ENCODE peak calls at places on chromosomes 1 and 21, in six cellular contexts. One of them, this sample, is unnamed.

GRCh38 chr21:27713159-27714109 is 746.5 kb upstream of the ADAMTS5 start:
- DNase-seq in H4: no peak
- DNase-seq in activated CD8-positive, alpha-beta T cell treated with anti-CD3 and anti-CD28 coated beads for 36 hours: no peak
- DNase-seq in IMR-90: no peak
- DNase-seq in stimulated activated CD8-positive, alpha-beta memory T cell treated with anti-CD3 and anti-CD28 coated beads, Interleukin-7, amount 100 ng/mL, for 1 hour: no peak
- DNase-seq in RKO: no peak
- DNase-seq in this sample: no peak

GRCh38 chr1:37682334-37682987 is 9.9 kb upstream of the CDCA8 start:
- DNase-seq in H4: peak; percentile 55
- DNase-seq in activated CD8-positive, alpha-beta T cell treated with anti-CD3 and anti-CD28 coated beads for 36 hours: peak; percentile 90
- DNase-seq in IMR-90: peak; percentile 61
- DNase-seq in stimulated activated CD8-positive, alpha-beta memory T cell treated with anti-CD3 and anti-CD28 coated beads, Interleukin-7, amount 100 ng/mL, for 1 hour: peak; percentile 45
- DNase-seq in RKO: peak; percentile 73
- DNase-seq in this sample: peak; percentile 69

GRCh38 chr1:223732993-223733798 is 20.9 kb downstream of the CAPN2 start:
- DNase-seq in H4: no peak
- DNase-seq in activated CD8-positive, alpha-beta T cell treated with anti-CD3 and anti-CD28 coated beads for 36 hours: no peak
- DNase-seq in IMR-90: peak; percentile 40
- DNase-seq in stimulated activated CD8-positive, alpha-beta memory T cell treated with anti-CD3 and anti-CD28 coated beads, Interleukin-7, amount 100 ng/mL, for 1 hour: no peak
- DNase-seq in RKO: no peak
- DNase-seq in this sample: no peak

GRCh38 chr21:39715804-39716397 is 29.1 kb upstream of the IGSF5 start:
- DNase-seq in H4: peak; percentile 32
- DNase-seq in activated CD8-positive, alpha-beta T cell treated with anti-CD3 and anti-CD28 coated beads for 36 hours: peak; percentile 68
- DNase-seq in IMR-90: peak; percentile 32
- DNase-seq in stimulated activated CD8-positive, alpha-beta memory T cell treated with anti-CD3 and anti-CD28 coated beads, Interleukin-7, amount 100 ng/mL, for 1 hour: no peak
- DNase-seq in RKO: peak; percentile 39
- DNase-seq in this sample: no peak

GRCh38 chr1:46221749-46222148 is 18.6 kb downstream of the LURAP1 start:
- DNase-seq in H4: no peak
- DNase-seq in activated CD8-positive, alpha-beta T cell treated with anti-CD3 and anti-CD28 coated beads for 36 hours: no peak
- DNase-seq in IMR-90: no peak
- DNase-seq in stimulated activated CD8-positive, alpha-beta memory T cell treated with anti-CD3 and anti-CD28 coated beads, Interleukin-7, amount 100 ng/mL, for 1 hour: no peak
- DNase-seq in RKO: no peak
- DNase-seq in this sample: no peak

GRCh38 chr21:25735895-25736597 is 1.3 kb downstream of the GABPA start:
- DNase-seq in H4: no peak
- DNase-seq in activated CD8-positive, alpha-beta T cell treated with anti-CD3 and anti-CD28 coated beads for 36 hours: no peak
- DNase-seq in IMR-90: peak; percentile 42
- DNase-seq in stimulated activated CD8-positive, alpha-beta memory T cell treated with anti-CD3 and anti-CD28 coated beads, Interleukin-7, amount 100 ng/mL, for 1 hour: no peak
- DNase-seq in RKO: peak; percentile 58
- DNase-seq in this sample: no peak

GRCh38 chr1:154607084-154607747 is 770 bp downstream of the ADAR start:
- DNase-seq in H4: no peak
- DNase-seq in activated CD8-positive, alpha-beta T cell treated with anti-CD3 and anti-CD28 coated beads for 36 hours: no peak
- DNase-seq in IMR-90: peak; percentile 79
- DNase-seq in stimulated activated CD8-positive, alpha-beta memory T cell treated with anti-CD3 and anti-CD28 coated beads, Interleukin-7, amount 100 ng/mL, for 1 hour: no peak
- DNase-seq in RKO: peak; percentile 78
- DNase-seq in this sample: peak; percentile 13

GRCh38 chr1:8213676-8214075 is 104.2 kb upstream of the SLC45A1 start:
- DNase-seq in H4: no peak
- DNase-seq in activated CD8-positive, alpha-beta T cell treated with anti-CD3 and anti-CD28 coated beads for 36 hours: no peak
- DNase-seq in IMR-90: no peak
- DNase-seq in stimulated activated CD8-positive, alpha-beta memory T cell treated with anti-CD3 and anti-CD28 coated beads, Interleukin-7, amount 100 ng/mL, for 1 hour: no peak
- DNase-seq in RKO: no peak
- DNase-seq in this sample: no peak

GRCh38 chr1:165688046-165688445 is 10.3 kb downstream of the ALDH9A1 start:
- DNase-seq in H4: no peak
- DNase-seq in activated CD8-positive, alpha-beta T cell treated with anti-CD3 and anti-CD28 coated beads for 36 hours: no peak
- DNase-seq in IMR-90: no peak
- DNase-seq in stimulated activated CD8-positive, alpha-beta memory T cell treated with anti-CD3 and anti-CD28 coated beads, Interleukin-7, amount 100 ng/mL, for 1 hour: no peak
- DNase-seq in RKO: no peak
- DNase-seq in this sample: no peak

GRCh38 chr1:79079770-79080169 is 73.2 kb upstream of the ADGRL4 start:
- DNase-seq in H4: peak; percentile 79
- DNase-seq in activated CD8-positive, alpha-beta T cell treated with anti-CD3 and anti-CD28 coated beads for 36 hours: no peak
- DNase-seq in IMR-90: peak; percentile 93
- DNase-seq in stimulated activated CD8-positive, alpha-beta memory T cell treated with anti-CD3 and anti-CD28 coated beads, Interleukin-7, amount 100 ng/mL, for 1 hour: no peak
- DNase-seq in RKO: peak; percentile 61
- DNase-seq in this sample: no peak

GRCh38 chr1:206797534-206798383 is 25.5 kb upstream of the IL10 start:
- DNase-seq in H4: no peak
- DNase-seq in activated CD8-positive, alpha-beta T cell treated with anti-CD3 and anti-CD28 coated beads for 36 hours: peak; percentile 50
- DNase-seq in IMR-90: no peak
- DNase-seq in stimulated activated CD8-positive, alpha-beta memory T cell treated with anti-CD3 and anti-CD28 coated beads, Interleukin-7, amount 100 ng/mL, for 1 hour: no peak
- DNase-seq in RKO: no peak
- DNase-seq in this sample: peak; percentile 33

GRCh38 chr1:17475729-17476128 is 36.3 kb upstream of the RCC2 start:
- DNase-seq in H4: peak; percentile 38
- DNase-seq in activated CD8-positive, alpha-beta T cell treated with anti-CD3 and anti-CD28 coated beads for 36 hours: no peak
- DNase-seq in IMR-90: peak; percentile 66
- DNase-seq in stimulated activated CD8-positive, alpha-beta memory T cell treated with anti-CD3 and anti-CD28 coated beads, Interleukin-7, amount 100 ng/mL, for 1 hour: no peak
- DNase-seq in RKO: peak; percentile 45
- DNase-seq in this sample: no peak

GRCh38 chr1:43573066-43573799 is 42.5 kb downstream of the PTPRF start:
- DNase-seq in H4: no peak
- DNase-seq in activated CD8-positive, alpha-beta T cell treated with anti-CD3 and anti-CD28 coated beads for 36 hours: no peak
- DNase-seq in IMR-90: no peak
- DNase-seq in stimulated activated CD8-positive, alpha-beta memory T cell treated with anti-CD3 and anti-CD28 coated beads, Interleukin-7, amount 100 ng/mL, for 1 hour: no peak
- DNase-seq in RKO: no peak
- DNase-seq in this sample: no peak

GRCh38 chr1:183244466-183244865 is 58.4 kb downstream of the LAMC2 start:
- DNase-seq in H4: no peak
- DNase-seq in activated CD8-positive, alpha-beta T cell treated with anti-CD3 and anti-CD28 coated beads for 36 hours: no peak
- DNase-seq in IMR-90: peak; percentile 28
- DNase-seq in stimulated activated CD8-positive, alpha-beta memory T cell treated with anti-CD3 and anti-CD28 coated beads, Interleukin-7, amount 100 ng/mL, for 1 hour: no peak
- DNase-seq in RKO: no peak
- DNase-seq in this sample: no peak

GRCh38 chr1:170663441-170664282 is at the start of gene PRRX1:
- DNase-seq in H4: no peak
- DNase-seq in activated CD8-positive, alpha-beta T cell treated with anti-CD3 and anti-CD28 coated beads for 36 hours: no peak
- DNase-seq in IMR-90: peak; percentile 46
- DNase-seq in stimulated activated CD8-positive, alpha-beta memory T cell treated with anti-CD3 and anti-CD28 coated beads, Interleukin-7, amount 100 ng/mL, for 1 hour: no peak
- DNase-seq in RKO: no peak
- DNase-seq in this sample: no peak

GRCh38 chr1:244601336-244601735 is 51.6 kb upstream of the DESI2 start:
- DNase-seq in H4: no peak
- DNase-seq in activated CD8-positive, alpha-beta T cell treated with anti-CD3 and anti-CD28 coated beads for 36 hours: no peak
- DNase-seq in IMR-90: no peak
- DNase-seq in stimulated activated CD8-positive, alpha-beta memory T cell treated with anti-CD3 and anti-CD28 coated beads, Interleukin-7, amount 100 ng/mL, for 1 hour: no peak
- DNase-seq in RKO: no peak
- DNase-seq in this sample: no peak

GRCh38 chr1:52659851-52660596 is 27.1 kb downstream of the SHISAL2A start:
- DNase-seq in H4: no peak
- DNase-seq in activated CD8-positive, alpha-beta T cell treated with anti-CD3 and anti-CD28 coated beads for 36 hours: peak; percentile 34
- DNase-seq in IMR-90: no peak
- DNase-seq in stimulated activated CD8-positive, alpha-beta memory T cell treated with anti-CD3 and anti-CD28 coated beads, Interleukin-7, amount 100 ng/mL, for 1 hour: no peak
- DNase-seq in RKO: no peak
- DNase-seq in this sample: no peak

GRCh38 chr1:232901255-232901654 is 49.2 kb upstream of the NTPCR start:
- DNase-seq in H4: no peak
- DNase-seq in activated CD8-positive, alpha-beta T cell treated with anti-CD3 and anti-CD28 coated beads for 36 hours: no peak
- DNase-seq in IMR-90: no peak
- DNase-seq in stimulated activated CD8-positive, alpha-beta memory T cell treated with anti-CD3 and anti-CD28 coated beads, Interleukin-7, amount 100 ng/mL, for 1 hour: no peak
- DNase-seq in RKO: no peak
- DNase-seq in this sample: no peak

GRCh38 chr1:22118291-22118992 is 24.5 kb downstream of the WNT4 start:
- DNase-seq in H4: no peak
- DNase-seq in activated CD8-positive, alpha-beta T cell treated with anti-CD3 and anti-CD28 coated beads for 36 hours: no peak
- DNase-seq in IMR-90: no peak
- DNase-seq in stimulated activated CD8-positive, alpha-beta memory T cell treated with anti-CD3 and anti-CD28 coated beads, Interleukin-7, amount 100 ng/mL, for 1 hour: no peak
- DNase-seq in RKO: no peak
- DNase-seq in this sample: no peak

GRCh38 chr21:34762761-34763160 is 94.0 kb downstream of the CLIC6 start:
- DNase-seq in H4: peak; percentile 51
- DNase-seq in activated CD8-positive, alpha-beta T cell treated with anti-CD3 and anti-CD28 coated beads for 36 hours: no peak
- DNase-seq in IMR-90: peak; percentile 81
- DNase-seq in stimulated activated CD8-positive, alpha-beta memory T cell treated with anti-CD3 and anti-CD28 coated beads, Interleukin-7, amount 100 ng/mL, for 1 hour: no peak
- DNase-seq in RKO: no peak
- DNase-seq in this sample: no peak

GRCh38 chr1:244834596-244835275 is 722 bp upstream of the COX20 start:
- DNase-seq in H4: peak; percentile 92
- DNase-seq in activated CD8-positive, alpha-beta T cell treated with anti-CD3 and anti-CD28 coated beads for 36 hours: peak; percentile 98
- DNase-seq in IMR-90: peak; percentile 92
- DNase-seq in stimulated activated CD8-positive, alpha-beta memory T cell treated with anti-CD3 and anti-CD28 coated beads, Interleukin-7, amount 100 ng/mL, for 1 hour: peak; percentile 79
- DNase-seq in RKO: peak; percentile 94
- DNase-seq in this sample: peak; percentile 89

GRCh38 chr1:38624341-38625039 is 235.1 kb downstream of the RRAGC start:
- DNase-seq in H4: no peak
- DNase-seq in activated CD8-positive, alpha-beta T cell treated with anti-CD3 and anti-CD28 coated beads for 36 hours: no peak
- DNase-seq in IMR-90: no peak
- DNase-seq in stimulated activated CD8-positive, alpha-beta memory T cell treated with anti-CD3 and anti-CD28 coated beads, Interleukin-7, amount 100 ng/mL, for 1 hour: no peak
- DNase-seq in RKO: no peak
- DNase-seq in this sample: no peak

GRCh38 chr1:43360616-43361015 is 1.8 kb downstream of the CDC20 start:
- DNase-seq in H4: no peak
- DNase-seq in activated CD8-positive, alpha-beta T cell treated with anti-CD3 and anti-CD28 coated beads for 36 hours: no peak
- DNase-seq in IMR-90: no peak
- DNase-seq in stimulated activated CD8-positive, alpha-beta memory T cell treated with anti-CD3 and anti-CD28 coated beads, Interleukin-7, amount 100 ng/mL, for 1 hour: no peak
- DNase-seq in RKO: no peak
- DNase-seq in this sample: no peak

GRCh38 chr1:204793259-204793658 is 77.4 kb upstream of the NFASC start:
- DNase-seq in H4: no peak
- DNase-seq in activated CD8-positive, alpha-beta T cell treated with anti-CD3 and anti-CD28 coated beads for 36 hours: no peak
- DNase-seq in IMR-90: no peak
- DNase-seq in stimulated activated CD8-positive, alpha-beta memory T cell treated with anti-CD3 and anti-CD28 coated beads, Interleukin-7, amount 100 ng/mL, for 1 hour: no peak
- DNase-seq in RKO: no peak
- DNase-seq in this sample: no peak

GRCh38 chr1:54047384-54048315 is 5.4 kb downstream of the TMEM59 start:
- DNase-seq in H4: no peak
- DNase-seq in activated CD8-positive, alpha-beta T cell treated with anti-CD3 and anti-CD28 coated beads for 36 hours: no peak
- DNase-seq in IMR-90: peak; percentile 47
- DNase-seq in stimulated activated CD8-positive, alpha-beta memory T cell treated with anti-CD3 and anti-CD28 coated beads, Interleukin-7, amount 100 ng/mL, for 1 hour: no peak
- DNase-seq in RKO: no peak
- DNase-seq in this sample: no peak

GRCh38 chr1:211493133-211493864 is 1.3 kb upstream of the RD3 start:
- DNase-seq in H4: no peak
- DNase-seq in activated CD8-positive, alpha-beta T cell treated with anti-CD3 and anti-CD28 coated beads for 36 hours: no peak
- DNase-seq in IMR-90: no peak
- DNase-seq in stimulated activated CD8-positive, alpha-beta memory T cell treated with anti-CD3 and anti-CD28 coated beads, Interleukin-7, amount 100 ng/mL, for 1 hour: no peak
- DNase-seq in RKO: no peak
- DNase-seq in this sample: no peak

GRCh38 chr1:176567190-176567794 is 104.3 kb downstream of the PAPPA2 start:
- DNase-seq in H4: peak; percentile 10
- DNase-seq in activated CD8-positive, alpha-beta T cell treated with anti-CD3 and anti-CD28 coated beads for 36 hours: no peak
- DNase-seq in IMR-90: peak; percentile 21
- DNase-seq in stimulated activated CD8-positive, alpha-beta memory T cell treated with anti-CD3 and anti-CD28 coated beads, Interleukin-7, amount 100 ng/mL, for 1 hour: no peak
- DNase-seq in RKO: peak; percentile 13
- DNase-seq in this sample: no peak